ENCODE peak calls at places on chromosome 5, in five cellular contexts. B is adrenal gland, K is PC-9, W is astrocyte, T is uterus. I is an unnamed sample.
A peak's percentile ranks its signal among the peaks of the same experiment; 100 is the strongest.

GRCh38 chr5:171946382-171946781 is 60.1 kb downstream of the FBXW11 start:
- DNase-seq in K (peak; percentile 11), B (no peak), W (no peak), T (no peak), I (no peak)

GRCh38 chr5:36660397-36661049 is 54.1 kb downstream of the SLC1A3 start:
- DNase-seq in K (no peak), T (no peak), B (no peak), W (no peak), I (no peak)

GRCh38 chr5:43078956-43079355 is 38.8 kb upstream of the ANXA2R start:
- DNase-seq in T (no peak), B (no peak), K (peak; percentile 52), W (peak; percentile 82), I (no peak)

GRCh38 chr5:153672347-153673090 is 182.0 kb downstream of the GRIA1 start:
- DNase-seq in K (no peak), T (no peak), W (peak; percentile 45), B (no peak), I (no peak)

GRCh38 chr5:865168-865521 is 14.4 kb upstream of the ZDHHC11 start:
- DNase-seq in B (no peak), W (no peak), K (no peak), T (no peak), I (no peak)

GRCh38 chr5:67214036-67214435 is 17.4 kb upstream of the CD180 start:
- DNase-seq in K (no peak), B (no peak), W (no peak), T (no peak), I (no peak)

GRCh38 chr5:157870837-157871834 is 12.2 kb upstream of the CLINT1 start:
- DNase-seq in T (no peak), W (peak; percentile 34), B (no peak), K (no peak), I (no peak)

GRCh38 chr5:149735066-149735465 is 5.0 kb downstream of the PPARGC1B start:
- DNase-seq in B (no peak), K (peak; percentile 48), W (no peak), T (no peak), I (no peak)

GRCh38 chr5:148853868-148854267 is 27.5 kb downstream of the ADRB2 start:
- DNase-seq in K (no peak), B (no peak), T (no peak), W (no peak), I (no peak)

GRCh38 chr5:96962540-96962991 is 26.7 kb downstream of the LNPEP start:
- DNase-seq in B (no peak), T (no peak), K (no peak), W (no peak), I (no peak)

GRCh38 chr5:123116063-123116462 is 27.0 kb downstream of the PRDM6 start:
- DNase-seq in K (no peak), B (no peak), W (no peak), T (no peak), I (no peak)
- H3K4me3 ChIP-seq in K (no peak overlapping the region), B (no peak overlapping the region), W (no peak overlapping the region), T (no peak overlapping the region), I (no peak overlapping the region)

GRCh38 chr5:176646049-176646706 is 1.1 kb upstream of the TSPAN17 start:
- DNase-seq in W (no peak), B (no peak), T (no peak), K (no peak), I (no peak)

GRCh38 chr5:176647030-176647869 is at the start of gene TSPAN17:
- DNase-seq in K (peak; percentile 100), B (peak; percentile 100), W (peak; percentile 88), T (peak; percentile 100), I (peak; percentile 100)

GRCh38 chr5:176648467-176649194 is 1.3 kb downstream of the TSPAN17 start:
- DNase-seq in B (no peak), W (no peak), T (no peak), K (no peak), I (no peak)

GRCh38 chr5:176646707-176647029 is 616 bp upstream of the TSPAN17 start:
- DNase-seq in W (no peak), K (no peak), B (no peak), T (no peak), I (no peak)

GRCh38 chr5:176647870-176648466 is 684 bp downstream of the TSPAN17 start:
- DNase-seq in K (peak; percentile 71), W (no peak), T (peak; percentile 65), B (peak; percentile 79), I (peak; percentile 68)
- H3K27ac ChIP-seq in K (no peak overlapping the region), W (peak overlapping the region; percentile 67), T (peak overlapping the region; percentile 78), B (peak overlapping the region; percentile 67), I (no peak overlapping the region)

DNA sequence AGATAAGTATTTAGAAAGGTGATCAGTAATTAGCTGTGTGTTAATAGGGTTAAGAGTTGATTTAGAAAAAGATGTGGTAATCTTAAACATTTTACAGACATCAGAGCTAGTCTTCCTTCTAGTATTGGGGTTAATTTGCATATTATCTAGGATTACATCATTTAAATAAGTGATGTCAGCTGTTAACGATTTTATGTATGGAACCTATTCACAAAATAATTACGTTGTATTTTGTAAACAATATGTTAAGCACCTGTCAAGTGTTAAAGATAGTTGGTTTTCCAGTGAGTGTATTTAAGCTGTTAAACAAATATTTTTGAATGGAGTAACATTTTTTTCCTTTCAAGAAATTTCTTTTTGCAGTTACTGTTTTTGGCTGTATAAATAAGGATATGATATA is 2.2 kb downstream of the DCP2 start:
- DNase-seq in T (no peak), W (no peak), B (no peak), K (no peak), I (no peak)
- H3K4me3 ChIP-seq in T (no peak overlapping the region), W (no peak overlapping the region), B (peak overlapping the region; percentile 71), K (peak overlapping the region; percentile 70), I (no peak overlapping the region)

DNA sequence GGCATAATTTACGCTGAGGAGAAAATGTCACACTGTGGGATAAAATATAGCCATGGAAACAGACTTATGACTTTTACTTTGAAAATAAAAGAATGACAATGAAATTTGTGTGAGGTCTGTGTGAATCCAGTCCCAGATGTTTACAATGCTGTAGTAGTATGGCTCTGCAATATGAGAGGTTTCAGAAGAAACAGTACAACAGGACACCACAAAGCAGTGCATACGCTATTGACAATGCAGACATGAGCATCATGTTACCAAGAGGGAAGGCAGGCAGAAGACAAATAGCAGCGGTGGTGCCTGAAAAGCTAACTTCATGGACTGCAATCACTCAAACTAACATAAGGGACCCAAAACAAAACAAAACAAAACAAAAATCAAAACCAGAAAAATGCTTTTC is 1.8 kb downstream of the FGF10 start:
- DNase-seq in T (no peak), B (no peak), K (no peak), W (no peak), I (no peak)
- H3K27ac ChIP-seq in T (no peak overlapping the region), B (no peak overlapping the region), K (no peak overlapping the region), W (no peak overlapping the region), I (no peak overlapping the region)

DNA sequence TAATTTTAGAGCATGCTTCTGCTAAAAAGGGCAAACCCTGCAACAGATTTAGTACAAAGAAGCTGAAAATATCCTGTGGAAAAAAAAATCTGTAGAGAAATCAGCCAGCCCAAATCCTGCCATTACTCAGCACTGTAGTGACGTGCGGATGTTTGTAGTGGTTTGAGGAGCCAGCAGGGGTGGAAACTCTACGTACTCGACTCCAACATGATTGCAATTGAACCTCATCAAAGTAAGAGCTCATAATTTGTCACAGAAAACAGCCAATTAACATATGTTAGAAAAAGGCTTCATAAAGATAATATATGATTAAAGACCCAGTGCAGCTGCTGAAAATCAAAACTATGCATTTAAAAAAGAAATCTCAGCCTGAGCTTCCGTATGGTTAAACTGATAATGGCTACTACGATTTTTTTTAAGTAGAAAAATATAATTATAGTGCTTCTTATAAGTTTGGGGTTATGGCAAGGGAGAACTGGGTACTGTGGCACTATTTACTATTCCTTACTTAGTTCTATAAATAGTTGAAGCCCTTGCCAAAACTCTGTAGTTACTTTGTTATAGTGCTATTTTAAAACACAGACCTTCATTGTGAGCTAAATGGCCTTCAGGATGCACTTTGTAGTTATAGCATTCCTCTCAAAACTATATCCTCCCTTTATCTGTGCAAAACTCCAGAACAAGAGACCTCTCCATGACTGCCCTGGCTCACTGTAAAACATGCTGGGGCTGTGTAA is 49.4 kb downstream of the MEF2C start:
- DNase-seq in W (peak; percentile 54), T (peak; percentile 63), K (no peak), B (peak; percentile 74), I (no peak)
- H3K4me3 ChIP-seq in W (no peak overlapping the region), T (no peak overlapping the region), K (no peak overlapping the region), B (peak overlapping the region; percentile 34), I (no peak overlapping the region)

GRCh38 chr5:92106808-92107207 is 723.7 kb upstream of the ARRDC3 start:
- DNase-seq in W (no peak), B (no peak), T (no peak), K (no peak), I (no peak)
- H3K27ac ChIP-seq in W (no peak overlapping the region), B (no peak overlapping the region), T (no peak overlapping the region), K (no peak overlapping the region), I (no peak overlapping the region)

DNA sequence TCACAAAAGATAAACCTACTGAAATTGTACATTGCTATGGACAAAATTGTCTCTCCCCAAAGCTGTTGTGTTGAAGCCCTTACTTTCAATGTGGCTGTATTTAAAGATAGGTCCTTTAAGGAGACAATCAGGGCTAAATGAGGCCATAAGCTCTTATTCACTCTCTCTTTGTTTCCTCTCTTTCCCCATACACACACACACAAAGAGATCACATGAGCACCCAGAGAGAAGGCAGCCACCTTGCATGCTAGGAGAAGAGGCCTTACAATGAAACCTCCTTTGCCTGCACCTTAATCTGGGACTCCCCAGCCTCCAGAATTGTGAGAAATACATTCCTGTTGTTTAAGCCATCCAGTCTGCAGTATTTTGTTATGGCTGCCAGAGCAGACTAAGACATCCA is 1295.6 kb upstream of the CDH6 start:
- DNase-seq in B (no peak), T (no peak), W (no peak), K (no peak), I (no peak)
- H3K4me3 ChIP-seq in B (no peak overlapping the region), T (no peak overlapping the region), W (no peak overlapping the region), K (no peak overlapping the region), I (no peak overlapping the region)

DNA sequence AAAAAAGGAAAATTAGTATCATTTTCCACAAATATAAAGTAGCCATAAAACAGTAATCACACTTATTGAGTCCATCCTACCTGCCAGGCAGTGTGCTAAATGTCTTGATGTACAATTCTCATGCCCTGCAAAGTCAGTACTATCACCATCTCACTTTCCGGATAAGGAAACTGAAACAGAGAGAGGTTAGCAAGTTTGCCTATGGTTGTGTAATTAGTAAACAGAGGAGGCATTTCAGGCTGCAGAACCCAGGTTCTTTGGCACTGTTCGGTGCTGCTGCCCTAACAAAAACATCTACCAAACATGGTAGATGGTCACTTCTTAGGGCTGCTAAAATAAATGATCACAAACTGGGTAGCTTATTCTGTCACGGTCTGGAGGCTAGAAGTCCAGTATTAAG is 22.6 kb downstream of the PLAC8L1 start:
- DNase-seq in K (no peak), B (no peak), T (no peak), W (no peak), I (no peak)
- H3K27ac ChIP-seq in K (no peak overlapping the region), B (no peak overlapping the region), T (no peak overlapping the region), W (no peak overlapping the region), I (no peak overlapping the region)